ENCODE peak calls at places on chromosomes 7 and 10, in eight cellular contexts. I is fibroblast of lung; R is testis; U is CD8-positive, alpha-beta T cell; H is lower lobe of right lung; S is adrenal gland; O is right atrium auricular region; N is SK-N-SH. F is an unnamed sample.

GRCh38 chr7:74490546-74490945 is 36.8 kb downstream of the GTF2IRD1 start:
- DNase-seq in I (no peak), R (no peak), U (no peak), H (no peak), S (no peak), O (no peak), N (no peak), F (no peak)

GRCh38 chr10:119415121-119415520 is 127.4 kb downstream of the RGS10 start:
- DNase-seq in I (no peak), R (no peak), U (no peak), H (no peak), S (no peak), O (no peak), N (no peak), F (no peak)

GRCh38 chr7:45708046-45708950 is 134.1 kb downstream of the ADCY1 start:
- DNase-seq in I (no peak), R (peak; percentile 7), U (peak; percentile 43), H (no peak), S (no peak), O (peak; percentile 54), N (no peak), F (no peak)

GRCh38 chr7:21526007-21526406 is 16.8 kb upstream of the DNAH11 start:
- DNase-seq in I (peak; percentile 21), R (no peak), U (no peak), H (no peak), S (no peak), O (no peak), N (peak; percentile 21), F (no peak)

GRCh38 chr10:132276179-132276675 is 31.5 kb downstream of the STK32C start:
- DNase-seq in I (no peak), R (no peak), U (no peak), H (peak; percentile 24), S (no peak), O (no peak), N (no peak), F (no peak)

GRCh38 chr7:103996017-103996551 is 6.6 kb upstream of the RELN start:
- DNase-seq in I (no peak), R (no peak), U (no peak), H (no peak), S (no peak), O (no peak), N (no peak), F (no peak)

GRCh38 chr10:17348111-17349008 is 106.0 kb downstream of the ST8SIA6 start:
- DNase-seq in I (peak; percentile 87), R (peak; percentile 78), U (no peak), H (no peak), S (no peak), O (peak; percentile 82), N (peak; percentile 61), F (no peak)

GRCh38 chr7:116863168-116863670 is 832 bp downstream of the CAPZA2 start:
- DNase-seq in I (peak; percentile 44), R (peak; percentile 50), U (no peak), H (peak; percentile 48), S (peak; percentile 28), O (no peak), N (peak; percentile 69), F (peak; percentile 27)

GRCh38 chr7:142496545-142496991 is 238.7 kb upstream of the PRSS58 start:
- DNase-seq in I (peak; percentile 71), R (no peak), U (no peak), H (no peak), S (no peak), O (no peak), N (peak; percentile 67), F (peak; percentile 56)

GRCh38 chr10:88233870-88234269 is 349.2 kb downstream of the RNLS start:
- DNase-seq in I (no peak), R (no peak), U (no peak), H (no peak), S (no peak), O (no peak), N (no peak), F (no peak)

GRCh38 chr10:26448706-26449435 is 10.7 kb downstream of the APBB1IP start:
- DNase-seq in I (no peak), R (no peak), U (peak; percentile 81), H (no peak), S (no peak), O (no peak), N (no peak), F (peak; percentile 23)

GRCh38 chr7:151705744-151706567 is 171.0 kb downstream of the PRKAG2 start:
- DNase-seq in I (peak; percentile 71), R (peak; percentile 25), U (no peak), H (peak; percentile 47), S (peak; percentile 52), O (no peak), N (peak; percentile 85), F (peak; percentile 6)

GRCh38 chr7:129741743-129742213 is 130.3 kb downstream of the NRF1 start:
- DNase-seq in I (no peak), R (no peak), U (no peak), H (no peak), S (no peak), O (no peak), N (peak; percentile 61), F (no peak)

GRCh38 chr10:101840741-101841453 is 2.7 kb downstream of the KCNIP2 start:
- DNase-seq in I (peak; percentile 83), R (peak; percentile 84), U (peak; percentile 81), H (peak; percentile 85), S (peak; percentile 84), O (peak; percentile 81), N (peak; percentile 93), F (peak; percentile 52)

GRCh38 chr7:45579386-45579785 is 5.2 kb downstream of the ADCY1 start:
- DNase-seq in I (no peak), R (no peak), U (no peak), H (no peak), S (no peak), O (no peak), N (peak; percentile 91), F (no peak)

GRCh38 chr10:37860494-37861190 is 3.2 kb upstream of the ZNF248 start:
- DNase-seq in I (peak; percentile 82), R (no peak), U (no peak), H (no peak), S (no peak), O (no peak), N (no peak), F (no peak)

GRCh38 chr10:88467835-88468485 is 115.2 kb downstream of the RNLS start:
- DNase-seq in I (no peak), R (no peak), U (no peak), H (no peak), S (no peak), O (no peak), N (no peak), F (no peak)

GRCh38 chr7:94190599-94191061 is 186.5 kb upstream of the BET1 start:
- DNase-seq in I (peak; percentile 98), R (no peak), U (no peak), H (no peak), S (peak; percentile 31), O (no peak), N (no peak), F (no peak)

GRCh38 chr10:125157473-125157865 is 2.9 kb downstream of the CTBP2 start:
- DNase-seq in I (peak; percentile 30), R (peak; percentile 10), U (no peak), H (no peak), S (no peak), O (no peak), N (no peak), F (no peak)

GRCh38 chr10:125156196-125156595 is 4.2 kb downstream of the CTBP2 start:
- DNase-seq in I (no peak), R (no peak), U (no peak), H (no peak), S (no peak), O (no peak), N (no peak), F (no peak)

GRCh38 chr10:125155669-125156068 is 4.7 kb downstream of the CTBP2 start:
- DNase-seq in I (no peak), R (no peak), U (no peak), H (no peak), S (no peak), O (no peak), N (no peak), F (no peak)

GRCh38 chr10:125155101-125155500 is 5.3 kb downstream of the CTBP2 start:
- DNase-seq in I (no peak), R (no peak), U (no peak), H (no peak), S (no peak), O (no peak), N (no peak), F (no peak)

DNA sequence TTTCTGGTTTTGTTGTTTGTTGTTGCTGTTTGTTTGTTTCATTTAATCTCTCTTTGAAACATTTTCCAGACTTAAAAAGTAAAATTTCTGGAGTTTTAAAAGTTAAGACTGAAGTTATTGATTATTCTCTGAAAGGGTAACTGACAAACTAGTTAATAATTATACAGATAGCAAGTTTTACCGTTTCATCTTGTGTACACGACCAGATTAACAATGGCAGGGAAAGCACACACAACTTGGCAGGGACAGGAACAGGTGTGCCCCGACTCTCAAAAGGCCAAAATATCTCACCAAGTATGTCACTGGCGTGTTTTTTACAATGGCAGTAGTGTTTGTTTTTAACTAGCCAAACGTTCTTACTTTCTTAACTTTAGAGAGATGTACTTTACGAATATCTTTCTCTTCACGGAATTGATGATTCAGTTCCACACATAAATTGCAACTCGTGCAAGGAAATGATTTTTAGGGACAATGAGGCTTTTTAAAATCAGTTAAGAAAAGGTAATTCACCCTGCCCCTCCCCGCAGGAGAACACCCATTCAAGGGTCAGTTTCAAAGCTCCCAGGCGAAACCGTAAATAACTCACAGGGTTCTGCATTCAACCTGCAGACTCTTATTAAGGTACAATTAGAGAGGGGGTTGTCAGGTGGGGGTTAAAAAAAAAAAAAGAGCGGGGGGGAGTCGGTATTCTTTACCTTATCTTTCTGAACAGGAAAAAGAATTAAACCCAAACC is 3.5 kb downstream of the CTBP2 start:
- DNase-seq in I (no peak), R (no peak), U (no peak), H (no peak), S (no peak), O (no peak), N (no peak), F (no peak)
- H3K4me1 ChIP-seq in I (peaks cover 27% of the 10 kb centered on the region), R (peaks cover 53% of the 10 kb centered on the region), U (peaks cover 3% of the 10 kb centered on the region), H (peaks cover 65% of the 10 kb centered on the region), S (peaks cover 46% of the 10 kb centered on the region), O (no peaks in the 10 kb centered on the region), N (peaks cover 44% of the 10 kb centered on the region), F (no peaks in the 10 kb centered on the region)

GRCh38 chr10:124061030-124061429 is 32.4 kb downstream of the CHST15 start:
- DNase-seq in I (no peak), R (no peak), U (no peak), H (no peak), S (no peak), O (no peak), N (no peak), F (no peak)
- H3K4me1 ChIP-seq in I (no peaks in the 10 kb centered on the region), R (peaks cover 12% of the 10 kb centered on the region), U (peaks cover 12% of the 10 kb centered on the region), H (peaks cover 39% of the 10 kb centered on the region), S (peaks cover 6% of the 10 kb centered on the region), O (no peaks in the 10 kb centered on the region), N (peaks cover 2% of the 10 kb centered on the region), F (peaks cover 9% of the 10 kb centered on the region)

GRCh38 chr7:28157311-28157710 is 23.3 kb downstream of the JAZF1 start:
- DNase-seq in I (no peak), R (no peak), U (no peak), H (no peak), S (no peak), O (no peak), N (no peak), F (no peak)
- H3K4me1 ChIP-seq in I (peaks cover 12% of the 10 kb centered on the region), R (peaks cover 15% of the 10 kb centered on the region), U (peaks cover 4% of the 10 kb centered on the region), H (peaks cover 33% of the 10 kb centered on the region), S (peaks cover 22% of the 10 kb centered on the region), O (no peaks in the 10 kb centered on the region), N (no peaks in the 10 kb centered on the region), F (peaks cover 29% of the 10 kb centered on the region)

DNA sequence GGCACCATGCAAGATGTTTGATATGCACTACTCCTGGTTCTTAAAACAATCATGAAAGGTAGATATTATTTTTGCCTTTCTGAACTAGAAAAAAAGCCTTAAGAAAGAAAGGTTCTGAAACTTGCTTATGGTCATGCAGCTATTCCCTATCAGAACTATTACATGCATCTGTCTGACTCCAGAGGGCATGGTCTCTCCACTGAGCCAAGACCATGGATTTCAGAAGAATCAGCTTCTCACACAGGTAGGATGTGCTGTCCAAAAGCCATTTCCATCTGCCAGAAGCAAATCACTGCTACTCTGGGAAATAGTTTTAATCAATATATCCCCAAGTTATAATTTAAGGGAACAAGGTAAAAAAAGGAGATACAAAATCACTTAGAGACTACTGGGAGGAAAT is 69.5 kb downstream of the STK17A start:
- DNase-seq in I (peak; percentile 32), R (no peak), U (no peak), H (no peak), S (no peak), O (no peak), N (no peak), F (no peak)
- H3K4me1 ChIP-seq in I (peaks cover 39% of the 10 kb centered on the region), R (peaks cover 13% of the 10 kb centered on the region), U (peaks cover 76% of the 10 kb centered on the region), H (peaks cover 47% of the 10 kb centered on the region), S (peaks cover 13% of the 10 kb centered on the region), O (no peaks in the 10 kb centered on the region), N (peaks cover 45% of the 10 kb centered on the region), F (peaks cover 67% of the 10 kb centered on the region)

F was measured in naive thymus-derived CD4-positive, alpha-beta T cell.